ENCODE peak calls at places on chromosomes 16 and 17, in six cellular contexts. G, U, D, J, S and Y are unnamed samples.

GRCh38 chr17:77569846-77570564 is 388.5 kb upstream of the TNRC6C start:
- DNase-seq in G (no peak), S (no peak), U (no peak), D (no peak), J (no peak), Y (no peak)

GRCh38 chr17:17724991-17725852 is 44.0 kb downstream of the RAI1 start:
- DNase-seq in D (no peak), J (peak; percentile 63), S (no peak), G (no peak), U (no peak), Y (no peak)

GRCh38 chr17:59165933-59166342 is 10.4 kb downstream of the PRR11 start:
- DNase-seq in S (peak; percentile 48), J (peak; percentile 63), D (peak; percentile 49), U (no peak), G (peak; percentile 42), Y (peak; percentile 55)

GRCh38 chr16:82859638-82860037 is 232.9 kb downstream of the CDH13 start:
- DNase-seq in D (no peak), J (no peak), G (no peak), S (no peak), U (no peak), Y (no peak)

GRCh38 chr17:73542323-73542722 is 101.9 kb downstream of the SDK2 start:
- DNase-seq in S (no peak), J (no peak), D (no peak), U (no peak), G (no peak), Y (no peak)

GRCh38 chr17:80187090-80187489 is 17.3 kb downstream of the CARD14 start:
- DNase-seq in D (peak; percentile 65), S (peak; percentile 81), U (no peak), G (peak; percentile 76), J (no peak), Y (no peak)

GRCh38 chr16:22379656-22380055 is 5.2 kb upstream of the CDR2 start:
- DNase-seq in D (no peak), S (no peak), G (no peak), U (no peak), J (no peak), Y (no peak)

GRCh38 chr16:588639-588888 is 1.3 kb upstream of the RAB40C start:
- DNase-seq in J (no peak), G (peak; percentile 72), U (no peak), S (peak; percentile 47), D (peak; percentile 70), Y (no peak)

GRCh38 chr16:53864819-53865491 is 161.0 kb downstream of the FTO start:
- DNase-seq in D (peak; percentile 11), G (peak; percentile 46), J (no peak), U (no peak), S (peak; percentile 90), Y (no peak)

GRCh38 chr16:72858611-72859493 is 189.1 kb downstream of the ZFHX3 start:
- DNase-seq in G (peak; percentile 68), U (no peak), J (no peak), S (no peak), D (peak; percentile 74), Y (no peak)

GRCh38 chr17:33927732-33928133 is 327.4 kb upstream of the CCL2 start:
- DNase-seq in U (no peak), S (peak; percentile 74), G (peak; percentile 46), D (peak; percentile 6), J (peak; percentile 20), Y (peak; percentile 23)

GRCh38 chr17:69265873-69266272 is 37.2 kb upstream of the ABCA10 start:
- DNase-seq in J (no peak), D (no peak), S (no peak), U (no peak), G (no peak), Y (no peak)

GRCh38 chr16:54454616-54455015 is 168.0 kb upstream of the IRX3 start:
- DNase-seq in D (no peak), G (no peak), S (no peak), U (no peak), J (no peak), Y (no peak)

GRCh38 chr17:58568050-58568830 is 53.8 kb upstream of the MTMR4 start:
- DNase-seq in D (no peak), U (no peak), S (no peak), J (no peak), G (no peak), Y (no peak)

GRCh38 chr17:80872999-80873951 is 118.4 kb upstream of the CHMP6 start:
- DNase-seq in S (no peak), J (no peak), G (no peak), U (peak; percentile 6), D (no peak), Y (no peak)

GRCh38 chr16:68776821-68777485 is 39.9 kb downstream of the CDH1 start:
- DNase-seq in S (no peak), G (no peak), U (no peak), J (peak; percentile 53), D (no peak), Y (peak; percentile 39)

GRCh38 chr16:70576431-70577255 is 53.0 kb downstream of the SF3B3 start:
- DNase-seq in J (peak; percentile 70), D (peak; percentile 85), U (no peak), G (peak; percentile 84), S (peak; percentile 59), Y (peak; percentile 65)

GRCh38 chr16:66342294-66342900 is 24.1 kb upstream of the CDH5 start:
- DNase-seq in J (peak; percentile 42), S (no peak), D (peak; percentile 38), U (no peak), G (peak; percentile 16), Y (peak; percentile 59)

GRCh38 chr17:67139784-67140665 is 95.7 kb downstream of the CACNG1 start:
- DNase-seq in D (peak; percentile 64), G (peak; percentile 34), U (no peak), S (peak; percentile 37), J (no peak), Y (no peak)

GRCh38 chr16:19912445-19913305 is 28.0 kb upstream of the GPRC5B start:
- DNase-seq in D (peak; percentile 14), S (peak; percentile 83), J (no peak), G (peak; percentile 83), U (no peak), Y (no peak)

GRCh38 chr16:68800257-68800875 is 43.0 kb upstream of the TANGO6 start:
- DNase-seq in G (peak; percentile 81), J (peak; percentile 79), S (peak; percentile 76), U (peak; percentile 71), D (peak; percentile 96), Y (peak; percentile 75)

GRCh38 chr17:57539528-57540301 is 205.4 kb downstream of the CCDC182 start:
- DNase-seq in U (no peak), J (no peak), S (no peak), D (no peak), G (no peak), Y (no peak)

GRCh38 chr17:16911141-16911937 is 60.6 kb downstream of the TNFRSF13B start:
- DNase-seq in G (no peak), J (no peak), S (no peak), U (no peak), D (peak; percentile 19), Y (no peak)

GRCh38 chr17:21287703-21288449 is 3.4 kb downstream of the MAP2K3 start:
- DNase-seq in S (peak; percentile 93), G (peak; percentile 95), D (peak; percentile 97), U (peak; percentile 98), J (peak; percentile 77), Y (peak; percentile 76)

GRCh38 chr16:65537336-65537735 is 415.5 kb upstream of the CDH11 start:
- DNase-seq in D (no peak), S (peak; percentile 15), U (no peak), G (peak; percentile 42), J (no peak), Y (no peak)

GRCh38 chr16:60413969-60414368 is 1622.3 kb downstream of the CDH8 start:
- DNase-seq in S (no peak), D (no peak), J (no peak), U (no peak), G (no peak), Y (no peak)

GRCh38 chr17:72426948-72427760 is 306.3 kb downstream of the SOX9 start:
- DNase-seq in S (no peak), U (no peak), J (no peak), D (no peak), G (no peak), Y (no peak)

GRCh38 chr16:56389554-56389953 is 35.8 kb downstream of the AMFR start:
- DNase-seq in G (peak; percentile 100), U (no peak), J (no peak), D (peak; percentile 50), S (peak; percentile 83), Y (no peak)

DNA sequence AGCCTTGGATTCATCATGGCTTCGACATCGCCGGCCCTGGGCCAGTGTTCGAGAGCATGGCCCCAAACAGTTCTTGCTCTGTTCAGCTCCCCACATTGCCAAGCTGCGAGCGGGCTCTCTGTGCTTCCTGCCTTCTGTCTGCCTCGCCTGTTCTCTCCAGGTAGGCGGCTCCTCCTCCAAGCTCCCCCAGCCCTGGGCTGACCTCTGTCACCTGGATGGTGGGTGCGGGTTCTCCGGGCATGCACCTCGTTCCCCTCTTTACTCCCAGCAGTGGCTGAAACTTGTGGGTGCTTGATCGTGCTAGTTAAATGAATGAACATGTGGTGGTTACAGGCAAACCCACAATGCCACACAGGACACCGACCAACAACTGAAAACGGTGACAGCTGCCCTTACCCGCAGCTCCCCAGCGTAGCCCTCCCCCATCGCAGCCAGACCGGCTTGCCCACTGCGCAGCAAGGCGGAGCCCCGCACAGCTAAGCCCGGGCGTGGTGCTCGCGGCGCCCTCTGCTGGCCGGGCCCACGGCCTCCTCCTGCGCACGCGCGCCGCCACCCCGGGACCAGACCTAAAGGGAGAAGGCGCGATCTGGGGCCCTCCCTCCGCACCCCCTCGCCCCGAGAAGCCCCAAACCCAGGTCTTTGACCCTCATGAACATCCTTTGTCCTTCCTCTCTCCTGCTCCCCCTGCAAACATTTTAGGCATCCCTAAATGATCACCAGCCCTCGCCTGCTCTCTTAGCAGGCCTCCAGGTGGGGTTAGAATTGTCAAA is 22.9 kb upstream of the EIF1 start:
- DNase-seq in J (peak; percentile 91), D (peak; percentile 88), U (peak; percentile 93), S (peak; percentile 77), G (peak; percentile 76), Y (peak; percentile 93)
- TF ChIP-seq CTCF in J (peak; percentile 99), D (peak; percentile 91), U (peak; percentile 94), S (peak; percentile 98), G (peak; percentile 42), Y (peak; percentile 95)

GRCh38 chr16:89001117-89002027 is 24.4 kb upstream of the CBFA2T3 start:
- DNase-seq in G (no peak), J (no peak), U (no peak), S (no peak), D (peak; percentile 9), Y (no peak)
- TF ChIP-seq CTCF in G (no peak), J (no peak), U (no peak), S (no peak), D (no peak), Y (no peak)

DNA sequence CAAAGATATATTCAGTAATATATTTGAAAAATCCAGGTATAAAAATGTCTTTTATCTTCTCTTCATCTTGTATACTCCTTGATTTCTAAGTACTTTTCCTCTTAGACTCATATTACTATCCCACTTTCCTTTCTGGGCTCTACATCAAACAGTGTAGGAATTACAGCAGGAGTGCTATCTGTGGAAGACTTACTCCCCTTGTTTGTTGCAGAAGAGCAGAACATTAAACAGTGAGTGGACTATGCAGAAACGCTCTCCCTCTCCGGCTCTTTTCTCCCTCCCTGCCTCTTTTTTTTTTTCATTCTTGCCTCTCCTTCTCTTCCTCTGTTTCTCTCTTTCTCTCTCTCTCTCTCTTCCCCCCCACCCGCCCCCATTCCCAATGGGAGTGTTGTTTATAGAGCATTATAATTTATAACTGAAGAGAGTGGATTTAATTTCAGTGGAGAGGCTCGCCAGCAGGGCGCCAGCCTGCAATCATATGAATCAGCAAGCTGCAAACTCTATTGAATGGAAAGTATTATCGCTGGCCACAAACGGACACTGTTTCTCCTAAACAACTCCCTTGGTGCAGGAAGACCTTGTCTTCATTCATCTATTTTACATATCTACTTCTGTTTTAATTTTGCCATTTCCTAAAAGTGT is 242.3 kb upstream of the TBX2 start:
- DNase-seq in J (no peak), U (no peak), S (no peak), D (peak; percentile 55), G (peak; percentile 73), Y (no peak)
- TF ChIP-seq CTCF in J (no peak), U (no peak), S (no peak), D (no peak), G (no peak), Y (no peak)

GRCh38 chr17:76410328-76410965 is 26.0 kb downstream of the SPHK1 start:
- DNase-seq in D (no peak), G (no peak), J (no peak), S (no peak), U (no peak), Y (no peak)
- TF ChIP-seq CTCF in D (no peak), G (no peak), J (no peak), S (no peak), U (no peak), Y (no peak)